ENCODE peak calls at places on chromosomes 4 and X, in ten cellular contexts. O is A549; A is SK-N-SH; B is Peyer's patch; P is ovary; I is psoas muscle; J is heart right ventricle; Q is effector memory CD4-positive, alpha-beta T cell; K is left ventricle myocardium inferior; X is upper lobe of right lung. F is an unnamed sample.

GRCh38 chr4:37762294-37763163 is 64.0 kb upstream of the PGM2 start:
- DNase-seq in J (no peak), A (no peak), O (no peak), X (no peak), Q (no peak), I (no peak), P (no peak), K (no peak), B (no peak), F (no peak)

GRCh38 chrX:126770179-126770578 is 49.4 kb upstream of the PRR32 start:
- DNase-seq in O (peak; percentile 1), K (no peak), P (no peak), J (no peak), A (peak; percentile 22), X (no peak), B (no peak), Q (no peak), I (no peak), F (no peak)

GRCh38 chr4:31086771-31087330 is 366.7 kb downstream of the PCDH7 start:
- DNase-seq in X (no peak), K (no peak), O (no peak), I (no peak), P (no peak), B (no peak), J (no peak), A (no peak), Q (no peak), F (no peak)

GRCh38 chr4:154927126-154927525 is 146.1 kb downstream of the RBM46 start:
- DNase-seq in Q (no peak), A (no peak), J (no peak), I (no peak), K (no peak), O (no peak), P (no peak), B (no peak), X (no peak), F (no peak)

GRCh38 chr4:136562842-136563241 is 969.5 kb downstream of the PCDH18 start:
- DNase-seq in K (no peak), J (no peak), B (no peak), P (no peak), Q (no peak), X (no peak), A (no peak), I (no peak), O (no peak), F (no peak)

GRCh38 chr4:43331226-43332078 is 438.9 kb downstream of the GRXCR1 start:
- DNase-seq in X (no peak), I (no peak), P (no peak), J (no peak), O (no peak), B (no peak), Q (no peak), K (no peak), A (no peak), F (no peak)

GRCh38 chrX:154967603-154968002 is 54.9 kb downstream of the F8 start:
- DNase-seq in A (no peak), I (no peak), B (no peak), K (no peak), Q (no peak), O (no peak), J (no peak), X (no peak), P (no peak), F (no peak)

GRCh38 chrX:134013092-134013497 is 27.7 kb upstream of the GPC3 start:
- DNase-seq in P (no peak), Q (no peak), B (no peak), J (no peak), K (no peak), A (no peak), O (no peak), I (no peak), X (no peak), F (no peak)

GRCh38 chrX:150362599-150363481 is at the start of gene MAMLD1:
- DNase-seq in P (peak; percentile 69), O (peak; percentile 47), K (peak; percentile 75), X (peak; percentile 82), Q (peak; percentile 41), I (peak; percentile 85), J (peak; percentile 68), A (peak; percentile 53), B (peak; percentile 85), F (peak; percentile 91)

GRCh38 chrX:147900349-147900748 is 11.4 kb upstream of the FMR1 start:
- DNase-seq in B (no peak), Q (no peak), K (no peak), X (no peak), I (no peak), P (no peak), A (no peak), J (no peak), O (no peak), F (no peak)

GRCh38 chrX:53678667-53679066 is 7.9 kb downstream of the HUWE1 start:
- DNase-seq in O (peak; percentile 13), Q (no peak), B (no peak), X (no peak), P (no peak), K (no peak), I (no peak), A (no peak), J (no peak), F (no peak)

GRCh38 chr4:168803727-168804126 is 206.3 kb downstream of the CBR4 start:
- DNase-seq in B (no peak), P (no peak), X (no peak), K (no peak), A (no peak), J (no peak), Q (no peak), O (no peak), I (no peak), F (no peak)

GRCh38 chrX:150201841-150202240 is 161.3 kb upstream of the MAMLD1 start:
- DNase-seq in B (no peak), P (no peak), Q (no peak), J (no peak), X (no peak), O (no peak), I (no peak), K (no peak), A (no peak), F (no peak)

GRCh38 chr4:169307581-169307980 is 36.8 kb upstream of the SH3RF1 start:
- DNase-seq in A (no peak), P (no peak), K (no peak), B (no peak), I (no peak), Q (no peak), O (no peak), J (no peak), X (no peak), F (no peak)

GRCh38 chr4:53321151-53321987 is 44.5 kb downstream of the SCFD2 start:
- DNase-seq in Q (no peak), K (no peak), O (no peak), B (no peak), J (no peak), P (no peak), A (no peak), X (no peak), I (no peak), F (no peak)

GRCh38 chr4:182015893-182016292 is 227.3 kb upstream of the TENM3 start:
- DNase-seq in J (no peak), A (no peak), I (no peak), O (no peak), P (no peak), B (no peak), K (no peak), X (no peak), Q (no peak), F (no peak)

GRCh38 chr4:53365121-53365485 is 758 bp downstream of the SCFD2 start:
- DNase-seq in P (no peak), B (no peak), I (no peak), Q (no peak), K (no peak), J (no peak), O (no peak), X (no peak), A (peak; percentile 50), F (no peak)

GRCh38 chr4:112759313-112759712 is 122.4 kb downstream of the LARP7 start:
- DNase-seq in O (no peak), I (no peak), P (no peak), X (no peak), Q (no peak), B (no peak), A (no peak), J (no peak), K (no peak), F (no peak)

GRCh38 chrX:41152221-41152620 is 67.0 kb downstream of the USP9X start:
- DNase-seq in A (no peak), I (no peak), Q (no peak), O (no peak), K (no peak), P (no peak), J (no peak), B (no peak), X (no peak), F (no peak)

GRCh38 chr4:114386637-114387233 is 211.9 kb upstream of the UGT8 start:
- DNase-seq in O (no peak), K (no peak), Q (no peak), A (peak; percentile 24), J (no peak), P (no peak), B (no peak), I (no peak), X (no peak), F (no peak)

GRCh38 chrX:148562846-148563245 is 62.4 kb downstream of the AFF2 start:
- DNase-seq in Q (no peak), J (no peak), P (no peak), I (no peak), B (no peak), X (no peak), O (no peak), K (no peak), A (no peak), F (no peak)

GRCh38 chr4:24777528-24777927 is 17.8 kb upstream of the SOD3 start:
- DNase-seq in A (no peak), Q (no peak), B (no peak), K (no peak), P (no peak), X (no peak), J (no peak), I (no peak), O (no peak), F (no peak)
- H3K27ac ChIP-seq in A (peak overlapping the region; percentile 80), Q (no peak overlapping the region), B (no peak overlapping the region), K (peak overlapping the region; percentile 45), P (no peak overlapping the region), X (no peak overlapping the region), J (no peak overlapping the region), I (no peak overlapping the region), O (no peak overlapping the region), F (no peak overlapping the region)

GRCh38 chrX:153931748-153932147 is 3.1 kb downstream of the NAA10 start:
- DNase-seq in K (no peak), X (no peak), P (no peak), B (no peak), J (no peak), Q (no peak), A (no peak), I (no peak), O (no peak), F (no peak)
- H3K4me1 ChIP-seq in K (peaks cover 47% of the 10 kb centered on the region), X (peaks cover 8% of the 10 kb centered on the region), P (peaks cover 15% of the 10 kb centered on the region), B (peaks cover 18% of the 10 kb centered on the region), J (peaks cover 33% of the 10 kb centered on the region), Q (peaks cover 14% of the 10 kb centered on the region), A (peaks cover 10% of the 10 kb centered on the region), I (peaks cover 34% of the 10 kb centered on the region), O (peaks cover 22% of the 10 kb centered on the region), F (no peaks in the 10 kb centered on the region)

GRCh38 chrX:38326086-38326485 is 1.2 kb downstream of the RPGR start:
- DNase-seq in B (no peak), X (no peak), K (no peak), J (no peak), O (no peak), Q (no peak), A (no peak), P (no peak), I (no peak), F (no peak)
- H3K27ac ChIP-seq in B (no peak overlapping the region), X (peak overlapping the region; percentile 96), K (peak overlapping the region; percentile 92), J (peak overlapping the region; percentile 86), O (peak overlapping the region; percentile 96), Q (no peak overlapping the region), A (no peak overlapping the region), P (no peak overlapping the region), I (peak overlapping the region; percentile 78), F (no peak overlapping the region)

GRCh38 chrX:48489892-48490291 is 13.9 kb downstream of the FTSJ1 start:
- DNase-seq in J (no peak), B (no peak), I (no peak), Q (no peak), A (no peak), K (no peak), O (no peak), P (no peak), X (no peak), F (no peak)
- H3K4me1 ChIP-seq in J (no peaks in the 10 kb centered on the region), B (no peaks in the 10 kb centered on the region), I (no peaks in the 10 kb centered on the region), Q (no peaks in the 10 kb centered on the region), A (no peaks in the 10 kb centered on the region), K (no peaks in the 10 kb centered on the region), O (peaks cover 11% of the 10 kb centered on the region), P (no peaks in the 10 kb centered on the region), X (no peaks in the 10 kb centered on the region), F (no peaks in the 10 kb centered on the region)